ENCODE peak calls at places on chromosomes 11 and 22, in four cellular contexts. V is neural progenitor cell, G is A549, F is fibroblast of lung. W is an unnamed sample.

GRCh38 chr11:20055312-20055711 is 105.0 kb downstream of the DBX1 start:
- DNase-seq in V (no peak), G (no peak), F (no peak), W (no peak)

GRCh38 chr11:107691003-107691402 is 20.9 kb downstream of the SLN start:
- DNase-seq in F (no peak), V (no peak), G (no peak), W (no peak)

GRCh38 chr11:12090061-12090572 is 20.3 kb upstream of the MICAL2 start:
- DNase-seq in V (no peak), G (no peak), F (peak; percentile 58), W (no peak)

GRCh38 chr22:26170112-26170492 is 840 bp downstream of the SEZ6L start:
- DNase-seq in G (no peak), F (no peak), V (peak; percentile 21), W (no peak)

GRCh38 chr11:13928566-13929251 is 33.8 kb upstream of the SPON1 start:
- DNase-seq in V (no peak), F (peak; percentile 65), G (peak; percentile 16), W (no peak)

GRCh38 chr22:24707477-24707816 is 67.1 kb downstream of the PIWIL3 start:
- DNase-seq in V (peak; percentile 40), F (no peak), G (peak; percentile 11), W (no peak)

GRCh38 chr22:20488946-20489345 is 6.6 kb downstream of the KLHL22 start:
- DNase-seq in V (peak; percentile 6), F (no peak), G (no peak), W (no peak)

GRCh38 chr11:44028401-44028800 is 19.4 kb upstream of the ACCSL start:
- DNase-seq in V (no peak), G (no peak), F (no peak), W (no peak)

GRCh38 chr22:47655930-47656329 is 893.5 kb downstream of the TBC1D22A start:
- DNase-seq in V (no peak), F (no peak), G (no peak), W (no peak)

GRCh38 chr11:13721760-13722159 is 53.3 kb downstream of the FAR1 start:
- DNase-seq in V (no peak), G (no peak), F (peak; percentile 16), W (no peak)

GRCh38 chr11:2567026-2567671 is 122.3 kb downstream of the KCNQ1 start:
- DNase-seq in V (no peak), G (no peak), F (no peak), W (peak; percentile 44)

GRCh38 chr11:69116671-69117070 is 39.1 kb upstream of the SMIM38 start:
- DNase-seq in V (no peak), G (no peak), F (no peak), W (peak; percentile 38)

GRCh38 chr22:37566329-37566837 is 6.1 kb downstream of the CDC42EP1 start:
- DNase-seq in F (no peak), V (no peak), G (no peak), W (no peak)

GRCh38 chr11:19767691-19768151 is 55.1 kb downstream of the NAV2 start:
- DNase-seq in G (no peak), F (no peak), V (no peak), W (no peak)

GRCh38 chr22:30867746-30868662 is 100.6 kb downstream of the MORC2 start:
- DNase-seq in V (no peak), F (no peak), G (no peak), W (no peak)

GRCh38 chr22:36384766-36385400 is 2.9 kb downstream of the MYH9 start:
- DNase-seq in V (peak; percentile 79), F (peak; percentile 60), G (no peak), W (no peak)

GRCh38 chr22:19873960-19874306 is 19.3 kb upstream of the GNB1L start:
- DNase-seq in G (no peak), F (no peak), V (no peak), W (no peak)

GRCh38 chr22:23556026-23556620 is 24.0 kb downstream of the IGLL1 start:
- DNase-seq in V (no peak), F (no peak), G (no peak), W (no peak)

GRCh38 chr11:66789097-66789890 is 53.9 kb upstream of the RCE1 start:
- DNase-seq in F (no peak), G (no peak), V (no peak), W (peak; percentile 81)

GRCh38 chr22:24046024-24046423 is 34.9 kb downstream of the CABIN1 start:
- DNase-seq in F (peak; percentile 11), V (no peak), G (no peak), W (no peak)

GRCh38 chr22:36052505-36052941 is 23.9 kb upstream of the RBFOX2 start:
- DNase-seq in G (peak; percentile 44), V (no peak), F (no peak), W (peak; percentile 65)

GRCh38 chr22:38270091-38270972 is 2.5 kb downstream of the TMEM184B start:
- DNase-seq in V (no peak), F (no peak), G (no peak), W (no peak)

GRCh38 chr22:44330727-44331660 is 18.2 kb upstream of the SHISAL1 start:
- DNase-seq in G (no peak), F (no peak), V (peak; percentile 76), W (no peak)

GRCh38 chr11:126167476-126167875 is 44.0 kb downstream of the RPUSD4 start:
- DNase-seq in F (peak; percentile 53), V (no peak), G (no peak), W (no peak)

GRCh38 chr11:126631399-126631798 is 275.9 kb downstream of the ST3GAL4 start:
- DNase-seq in G (no peak), V (no peak), F (no peak), W (no peak)

GRCh38 chr22:42397332-42398246 is 34.6 kb downstream of the NFAM1 start:
- DNase-seq in F (no peak), G (no peak), V (no peak), W (no peak)

GRCh38 chr22:50525991-50526848 is 822 bp upstream of the SCO2 start:
- DNase-seq in V (peak; percentile 87), F (peak; percentile 72), G (peak; percentile 74), W (peak; percentile 83)

GRCh38 chr11:35362571-35362980 is 56.8 kb downstream of the SLC1A2 start:
- DNase-seq in F (no peak), G (no peak), V (no peak), W (no peak)

GRCh38 chr11:32706985-32707736 is 87.3 kb downstream of the CCDC73 start:
- DNase-seq in V (no peak), F (peak; percentile 81), G (peak; percentile 78), W (no peak)

GRCh38 chr11:117410861-117411725 is 83.4 kb downstream of the CEP164 start:
- DNase-seq in G (no peak), V (no peak), F (no peak), W (no peak)

DNA sequence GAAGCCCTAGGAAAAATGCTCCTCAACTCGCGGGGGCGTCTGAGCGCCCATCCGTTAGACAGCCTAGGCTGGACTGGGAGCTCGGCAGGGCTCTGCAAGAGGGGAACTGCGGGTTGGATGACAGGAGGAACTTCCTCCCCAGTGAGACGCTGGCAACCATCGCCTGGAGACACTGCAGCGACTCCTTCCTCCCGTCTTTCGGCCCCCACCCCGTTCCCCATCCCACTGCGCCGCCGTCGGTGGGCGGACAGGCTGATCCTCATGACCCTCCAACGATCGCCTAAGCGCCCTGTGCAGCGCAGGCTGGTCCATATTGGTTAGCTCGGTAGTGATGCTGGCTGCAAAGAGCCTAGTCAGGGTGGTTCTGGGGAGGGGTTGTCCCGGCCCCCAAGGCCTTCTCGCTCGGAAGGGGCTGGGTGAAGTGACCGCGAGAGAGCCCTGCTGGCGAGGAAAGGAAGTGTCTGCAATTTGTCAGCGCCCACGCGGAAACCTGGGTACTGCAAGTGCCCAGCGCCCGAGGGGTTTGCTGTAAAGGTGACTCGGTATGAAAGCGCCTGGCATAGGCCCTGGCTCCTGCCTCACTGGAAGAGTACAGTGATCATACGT is 638 bp downstream of the NRGN start:
- DNase-seq in F (no peak), G (peak; percentile 23), V (peak; percentile 53), W (peak; percentile 61)
- TF ChIP-seq CTCF in F (peak; percentile 48), G (peak; percentile 16), V (peak; percentile 44), W (peak; percentile 61)

GRCh38 chr11:85768473-85769146 is 42.3 kb downstream of the SYTL2 start:
- DNase-seq in F (no peak), G (no peak), V (no peak), W (no peak)
- H3K4me3 ChIP-seq in F (no peak overlapping the region), G (no peak overlapping the region), V (no peak overlapping the region), W (no peak overlapping the region)

DNA sequence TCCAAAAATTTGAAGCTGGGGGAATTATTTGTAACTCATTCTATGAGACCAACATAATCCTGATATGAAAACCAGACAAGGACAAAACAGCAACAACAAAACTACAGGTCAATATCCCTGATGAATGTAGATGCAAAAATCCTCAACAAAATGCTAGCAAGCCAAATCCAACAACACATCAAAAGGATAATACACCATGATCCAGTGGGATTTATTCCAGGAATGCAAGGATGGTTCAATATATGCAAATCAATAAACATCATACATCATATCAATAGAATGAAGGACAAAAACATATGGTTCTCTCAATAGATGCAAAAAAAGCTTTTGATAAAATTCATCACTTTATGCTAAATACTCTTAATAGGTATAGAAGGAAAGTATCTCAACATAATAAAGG is 19.4 kb upstream of the USP2 start:
- DNase-seq in F (no peak), V (no peak), G (no peak), W (no peak)
- H3K4me1 ChIP-seq in F (no peaks in the 10 kb centered on the region), V (no peaks in the 10 kb centered on the region), G (no peaks in the 10 kb centered on the region), W (no peaks in the 10 kb centered on the region)

DNA sequence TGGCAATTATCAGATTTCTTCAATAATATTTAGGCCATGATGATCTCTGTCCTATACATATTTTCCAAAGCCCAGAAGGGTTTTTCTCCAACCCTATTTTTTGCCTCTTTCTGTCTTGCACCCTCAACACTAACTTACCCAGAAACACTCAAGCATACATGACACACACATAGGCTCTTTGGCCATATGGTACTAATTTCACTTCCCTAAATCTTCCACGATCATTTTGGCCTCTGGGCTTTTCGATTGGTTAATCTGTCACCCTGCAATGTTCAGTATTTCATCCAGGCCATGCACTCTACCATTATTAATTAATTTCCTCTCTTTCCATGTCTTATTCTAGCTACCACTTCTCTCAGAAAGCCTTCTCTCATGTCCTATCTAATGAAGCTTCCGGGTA is 59.8 kb downstream of the LUZP2 start:
- DNase-seq in V (no peak), F (no peak), G (no peak), W (no peak)
- TF ChIP-seq CTCF in V (no peak), F (no peak), G (no peak), W (no peak)

GRCh38 chr11:124745270-124745834 is 5.6 kb downstream of the NRGN start:
- DNase-seq in G (no peak), V (peak; percentile 38), F (no peak), W (no peak)
- H3K4me3 ChIP-seq in G (no peak overlapping the region), V (peak overlapping the region; percentile 49), F (peak overlapping the region; percentile 73), W (peak overlapping the region; percentile 57)

GRCh38 chr22:39931271-39931670 is 28.9 kb upstream of the TMA7B start:
- DNase-seq in F (no peak), V (no peak), G (no peak), W (no peak)

GRCh38 chr22:39932166-39932565 is 28.0 kb upstream of the TMA7B start:
- DNase-seq in F (no peak), V (no peak), G (no peak), W (no peak)

GRCh38 chr22:39935116-39935515 is 25.1 kb upstream of the TMA7B start:
- DNase-seq in F (no peak), G (no peak), V (peak; percentile 40), W (no peak)

GRCh38 chr22:39933741-39934140 is 26.5 kb upstream of the TMA7B start:
- DNase-seq in F (no peak), G (no peak), V (peak; percentile 23), W (no peak)

GRCh38 chr22:39932918-39933649 is 27.1 kb upstream of the TMA7B start:
- DNase-seq in F (no peak), V (peak; percentile 90), G (peak; percentile 22), W (peak; percentile 37)
- H3K4me1 ChIP-seq in F (no peaks in the 10 kb centered on the region), V (peaks cover 41% of the 10 kb centered on the region), G (no peaks in the 10 kb centered on the region), W (no peaks in the 10 kb centered on the region)